ENCODE peak calls at places on chromosomes 11 and 22, in four cellular contexts. O is HT-29; N is stimulated activated CD4-positive, alpha-beta T cell treated with anti-CD3 and anti-CD28 coated beads, Interleukin-1b, Interleukin-23, amount 100 ng/mL, for 1 hour; H is stromal cell of bone marrow. U is an unnamed sample.

GRCh38 chr22:46060292-46061123 is 83.5 kb upstream of the WNT7B start:
- DNase-seq in O (peak; percentile 21), N (no peak), H (no peak), U (no peak)

GRCh38 chr11:9755561-9755960 is 91.7 kb downstream of the SWAP70 start:
- DNase-seq in O (no peak), N (no peak), H (no peak), U (no peak)

GRCh38 chr22:30270841-30271240 is 4.2 kb upstream of the OSM start:
- DNase-seq in O (no peak), N (no peak), H (peak; percentile 80), U (no peak)

GRCh38 chr11:66639066-66639813 is 737 bp downstream of the RBM4 start:
- DNase-seq in O (peak; percentile 61), N (no peak), H (peak; percentile 22), U (no peak)

GRCh38 chr11:23404225-23405160 is 544.2 kb upstream of the CCDC179 start:
- DNase-seq in O (no peak), N (no peak), H (no peak), U (no peak)

GRCh38 chr11:73759520-73760065 is 1.3 kb downstream of the RAB6A start:
- DNase-seq in O (peak; percentile 55), N (no peak), H (peak; percentile 32), U (no peak)

GRCh38 chr11:113896156-113896879 is 8.3 kb upstream of the HTR3B start:
- DNase-seq in O (peak; percentile 63), N (no peak), H (peak; percentile 17), U (no peak)

GRCh38 chr11:43987384-43988039 is 45.1 kb downstream of the C11orf96 start:
- DNase-seq in O (no peak), N (no peak), H (peak; percentile 96), U (peak; percentile 12)

GRCh38 chr11:88012456-88012855 is 162.8 kb downstream of the RAB38 start:
- DNase-seq in O (no peak), N (no peak), H (no peak), U (no peak)

GRCh38 chr11:45853616-45854219 is 6.4 kb downstream of the CRY2 start:
- DNase-seq in O (no peak), N (no peak), H (no peak), U (no peak)

GRCh38 chr11:58493676-58494075 is 14.2 kb downstream of the OR5B21 start:
- DNase-seq in O (no peak), N (no peak), H (no peak), U (no peak)

GRCh38 chr11:296976-297665 is 2.2 kb downstream of the IFITM5 start:
- DNase-seq in O (peak; percentile 24), N (no peak), H (no peak), U (no peak)

GRCh38 chr11:12433571-12434061 is 56.2 kb downstream of the PARVA start:
- DNase-seq in O (no peak), N (no peak), H (peak; percentile 43), U (peak; percentile 91)

GRCh38 chr11:36469063-36469462 is 41.0 kb downstream of the TRAF6 start:
- DNase-seq in O (no peak), N (no peak), H (no peak), U (no peak)

GRCh38 chr11:126175261-126175885 is 36.1 kb downstream of the RPUSD4 start:
- DNase-seq in O (no peak), N (no peak), H (peak; percentile 33), U (no peak)

GRCh38 chr11:14813506-14813905 is 78.5 kb downstream of the CYP2R1 start:
- DNase-seq in O (no peak), N (no peak), H (no peak), U (no peak)

GRCh38 chr22:37484115-37485005 is 1.8 kb downstream of the MFNG start:
- DNase-seq in O (no peak), N (peak; percentile 46), H (no peak), U (no peak)

GRCh38 chr11:72013765-72014711 is 15.3 kb downstream of the IL18BP start:
- DNase-seq in O (no peak), N (no peak), H (no peak), U (no peak)

U was measured in fibroblast of the conjunctiva.